ENCODE peak calls at places on chromosomes 3 and 15, in six cellular contexts. S is progenitor cell of endocrine pancreas; L is activated CD4-positive, CD25-positive, alpha-beta regulatory T cell; B is stomach; Y is iPS DF 19.7; Z is activated CD4-positive, alpha-beta memory T cell treated with anti-CD3 and anti-CD28 coated beads, Interleukin-2, amount 10 ng/mL, durations not matched to agents 7 days and 5 days. P is an unnamed sample.

GRCh38 chr3:188544012-188544411 is 390.1 kb downstream of the LPP start:
- DNase-seq in B (no peak), Z (no peak), L (no peak), Y (no peak), S (no peak), P (no peak)

GRCh38 chr15:29242466-29243242 is 27.0 kb downstream of the NSMCE3 start:
- DNase-seq in Y (no peak), B (no peak), L (no peak), Z (no peak), S (no peak), P (no peak)

GRCh38 chr3:50264964-50265485 is 3.9 kb upstream of the SEMA3B start:
- DNase-seq in B (no peak), Z (no peak), Y (no peak), S (no peak), L (no peak), P (no peak)

GRCh38 chr3:71225285-71225684 is 358.2 kb downstream of the FOXP1 start:
- DNase-seq in S (no peak), L (no peak), Z (no peak), Y (no peak), B (no peak), P (no peak)

GRCh38 chr3:137194301-137194700 is 236.5 kb downstream of the IL20RB start:
- DNase-seq in B (no peak), Z (no peak), L (no peak), Y (no peak), S (no peak), P (no peak)

GRCh38 chr3:100665230-100665629 is 44.1 kb upstream of the TFG start:
- DNase-seq in Z (peak), L (no peak), B (no peak), S (no peak), Y (no peak), P (no peak)

GRCh38 chr3:133455960-133456359 is 56.1 kb downstream of the BFSP2 start:
- DNase-seq in L (no peak), Y (no peak), Z (no peak), S (no peak), B (no peak), P (no peak)

GRCh38 chr15:41892621-41893421 is 1.0 kb downstream of the SPTBN5 start:
- DNase-seq in B (peak), L (no peak), Y (no peak), Z (peak), S (no peak), P (no peak)

GRCh38 chr15:39083213-39083612 is 497.7 kb upstream of the THBS1 start:
- DNase-seq in Z (no peak), L (no peak), Y (no peak), B (no peak), S (no peak), P (no peak)

P was measured in H54.